ENCODE peak calls at places on chromosomes 1 and 21, in eight cellular contexts. J is NCI-H2029 treated with DMSO at 0.1 percent for 48 hours, L is endothelial cell of umbilical vein, H is gastrocnemius medialis, V is RPMI8226, C is occipital lobe, K is A172, S is heart left ventricle. Y is an unnamed sample.

GRCh38 chr1:46535063-46535462 is 16.4 kb downstream of the KNCN start:
- DNase-seq in J (no peak), L (no peak), H (no peak), V (peak), C (no peak), K (no peak), S (no peak), Y (no peak)

GRCh38 chr1:192100686-192101468 is 57.4 kb upstream of the RGS18 start:
- DNase-seq in J (no peak), L (peak), H (no peak), V (no peak), C (no peak), K (no peak), S (no peak), Y (no peak)

GRCh38 chr1:181251001-181251712 is 162.7 kb downstream of the IER5 start:
- DNase-seq in J (no peak), L (peak), H (no peak), V (no peak), C (no peak), K (peak), S (no peak), Y (no peak)

GRCh38 chr1:28056129-28056925 is 32.1 kb downstream of the EYA3 start:
- DNase-seq in J (peak), L (no peak), H (no peak), V (no peak), C (no peak), K (no peak), S (no peak), Y (no peak)

GRCh38 chr21:35428041-35428400 is 378.9 kb upstream of the RUNX1 start:
- DNase-seq in J (no peak), L (no peak), H (no peak), V (no peak), C (no peak), K (no peak), S (no peak), Y (no peak)

GRCh38 chr1:148308832-148309458 is 156.9 kb upstream of the NBPF11 start:
- DNase-seq in J (no peak), L (no peak), H (no peak), V (peak), C (no peak), K (no peak), S (no peak), Y (no peak)

GRCh38 chr1:21490774-21491482 is 18.3 kb upstream of the ALPL start:
- DNase-seq in J (no peak), L (peak), H (no peak), V (peak), C (no peak), K (peak), S (no peak), Y (no peak)

GRCh38 chr1:159839135-159839849 is 12.6 kb downstream of the SLAMF8 start:
- DNase-seq in J (no peak), L (no peak), H (no peak), V (no peak), C (no peak), K (no peak), S (no peak), Y (no peak)

GRCh38 chr1:209590405-209590804 is 6.9 kb downstream of the CAMK1G start:
- DNase-seq in J (peak), L (peak), H (no peak), V (no peak), C (peak), K (peak), S (no peak), Y (no peak)

GRCh38 chr1:118144777-118145176 is 40.3 kb downstream of the SPAG17 start:
- DNase-seq in J (no peak), L (peak), H (no peak), V (no peak), C (no peak), K (no peak), S (no peak), Y (no peak)

GRCh38 chr21:45306832-45307571 is 19.3 kb upstream of the POFUT2 start:
- DNase-seq in J (no peak), L (no peak), H (peak), V (no peak), C (peak), K (no peak), S (peak), Y (peak)

GRCh38 chr1:80023366-80023765 is 1016.8 kb upstream of the ADGRL4 start:
- DNase-seq in J (no peak), L (no peak), H (no peak), V (no peak), C (no peak), K (no peak), S (no peak), Y (no peak)

GRCh38 chr1:48089356-48089891 is 92.2 kb upstream of the TRABD2B start:
- DNase-seq in J (no peak), L (no peak), H (no peak), V (no peak), C (no peak), K (no peak), S (no peak), Y (no peak)

GRCh38 chr1:145740269-145740668 is 21.0 kb downstream of the CD160 start:
- DNase-seq in J (no peak), L (no peak), H (no peak), V (no peak), C (no peak), K (peak), S (no peak), Y (no peak)

GRCh38 chr1:220363196-220363831 is 91.1 kb upstream of the RAB3GAP2 start:
- DNase-seq in J (no peak), L (no peak), H (no peak), V (no peak), C (no peak), K (peak), S (no peak), Y (no peak)

GRCh38 chr1:160046494-160047115 is 14.8 kb upstream of the PIGM start:
- DNase-seq in J (no peak), L (peak), H (peak), V (peak), C (peak), K (peak), S (peak), Y (peak)

GRCh38 chr1:89065077-89065868 is at the start of gene GBP1:
- DNase-seq in J (peak), L (peak), H (no peak), V (peak), C (no peak), K (peak), S (no peak), Y (no peak)

GRCh38 chr1:235079443-235079967 is 49.1 kb downstream of the TOMM20 start:
- DNase-seq in J (peak), L (peak), H (peak), V (peak), C (no peak), K (peak), S (no peak), Y (peak)

GRCh38 chr1:212825798-212826452 is 21.5 kb downstream of the SPATA45 start:
- DNase-seq in J (no peak), L (no peak), H (no peak), V (no peak), C (no peak), K (no peak), S (no peak), Y (no peak)

GRCh38 chr21:43278359-43278758 is 109.6 kb downstream of the CRYAA start:
- DNase-seq in J (no peak), L (no peak), H (no peak), V (no peak), C (no peak), K (no peak), S (peak), Y (peak)

GRCh38 chr21:17731554-17731953 is 87.6 kb downstream of the C21orf91 start:
- DNase-seq in J (no peak), L (no peak), H (no peak), V (no peak), C (no peak), K (no peak), S (no peak), Y (no peak)

GRCh38 chr1:173405758-173406344 is 71.3 kb upstream of the PRDX6 start:
- DNase-seq in J (no peak), L (no peak), H (no peak), V (no peak), C (no peak), K (peak), S (no peak), Y (no peak)

GRCh38 chr1:903721-904270 is 19.9 kb upstream of the SAMD11 start:
- DNase-seq in J (no peak), L (no peak), H (peak), V (no peak), C (no peak), K (no peak), S (peak), Y (peak)

GRCh38 chr21:42028754-42029385 is 18.7 kb upstream of the ZBTB21 start:
- DNase-seq in J (no peak), L (no peak), H (no peak), V (no peak), C (no peak), K (no peak), S (no peak), Y (no peak)

GRCh38 chr1:228150458-228151169 is 884 bp downstream of the GJC2 start:
- DNase-seq in J (no peak), L (no peak), H (peak), V (no peak), C (peak), K (peak), S (peak), Y (peak)

GRCh38 chr1:218537131-218537904 is 192.2 kb downstream of the TGFB2 start:
- DNase-seq in J (no peak), L (no peak), H (no peak), V (no peak), C (no peak), K (peak), S (no peak), Y (no peak)

GRCh38 chr1:164801791-164802572 is 243.0 kb downstream of the PBX1 start:
- DNase-seq in J (no peak), L (peak), H (no peak), V (no peak), C (no peak), K (no peak), S (no peak), Y (no peak)

GRCh38 chr21:24217141-24217540 is 1390.1 kb downstream of the MRPL39 start:
- DNase-seq in J (no peak), L (no peak), H (no peak), V (no peak), C (no peak), K (no peak), S (no peak), Y (no peak)

GRCh38 chr1:204782118-204782700 is 88.5 kb upstream of the NFASC start:
- DNase-seq in J (no peak), L (no peak), H (no peak), V (no peak), C (no peak), K (peak), S (no peak), Y (no peak)

GRCh38 chr1:116496380-116496779 is 74.4 kb downstream of the CD58 start:
- DNase-seq in J (no peak), L (no peak), H (peak), V (no peak), C (no peak), K (no peak), S (peak), Y (no peak)

GRCh38 chr21:24123785-24124184 is 1483.5 kb downstream of the MRPL39 start:
- DNase-seq in J (no peak), L (no peak), H (no peak), V (no peak), C (no peak), K (no peak), S (no peak), Y (no peak)

Y was measured in ovary.